ENCODE peak calls at places on chromosomes 16 and 17, in ten cellular contexts. N, I, X, O, W, T, C, Y, J and F are unnamed samples. For H3K36me3, the result is how much of the 10 kb centered on the place peaks cover.

GRCh38 chr17:75684249-75684648 is 17.1 kb downstream of the SAP30BP start:
- DNase-seq in N (no peak), I (no peak), X (no peak), O (no peak), W (no peak), T (no peak), C (no peak), Y (no peak), J (no peak), F (no peak)

GRCh38 chr16:58847902-58848661 is 114.0 kb upstream of the GOT2 start:
- DNase-seq in N (no peak), I (no peak), X (no peak), O (no peak), W (no peak), T (no peak), C (no peak), Y (no peak), J (no peak), F (no peak)

GRCh38 chr16:55091871-55092230 is 161.2 kb downstream of the IRX5 start:
- DNase-seq in N (no peak), I (no peak), X (no peak), O (no peak), W (no peak), T (no peak), C (no peak), Y (no peak), J (no peak), F (no peak)

GRCh38 chr17:59668816-59669215 is 38.4 kb downstream of the PTRH2 start:
- DNase-seq in N (no peak), I (peak), X (no peak), O (no peak), W (no peak), T (no peak), C (no peak), Y (no peak), J (no peak), F (no peak)

GRCh38 chr17:77999413-78000173 is 41.1 kb downstream of the TNRC6C start:
- DNase-seq in N (no peak), I (peak), X (no peak), O (no peak), W (no peak), T (no peak), C (no peak), Y (no peak), J (no peak), F (no peak)

GRCh38 chr17:3027786-3028532 is 35.4 kb downstream of the OR1D5 start:
- DNase-seq in N (peak), I (no peak), X (no peak), O (no peak), W (no peak), T (no peak), C (no peak), Y (peak), J (no peak), F (no peak)

GRCh38 chr17:64174686-64175456 is 44.9 kb upstream of the ERN1 start:
- DNase-seq in N (peak), I (peak), X (no peak), O (no peak), W (no peak), T (no peak), C (no peak), Y (peak), J (no peak), F (no peak)

GRCh38 chr17:73496232-73496631 is 148.0 kb downstream of the SDK2 start:
- DNase-seq in N (no peak), I (no peak), X (no peak), O (no peak), W (no peak), T (no peak), C (no peak), Y (no peak), J (no peak), F (no peak)

GRCh38 chr17:40123811-40124114 is 2.0 kb downstream of the MSL1 start:
- DNase-seq in N (no peak), I (no peak), X (no peak), O (no peak), W (no peak), T (no peak), C (no peak), Y (no peak), J (no peak), F (no peak)

GRCh38 chr16:1037934-1038257 is 34.7 kb upstream of the SSTR5 start:
- DNase-seq in N (no peak), I (no peak), X (no peak), O (no peak), W (no peak), T (no peak), C (no peak), Y (no peak), J (no peak), F (no peak)

GRCh38 chr17:50511058-50511457 is 2.8 kb downstream of the MYCBPAP start:
- DNase-seq in N (no peak), I (peak), X (no peak), O (no peak), W (no peak), T (no peak), C (no peak), Y (no peak), J (peak), F (peak)

GRCh38 chr17:59361386-59361785 is 29.9 kb downstream of the YPEL2 start:
- DNase-seq in N (no peak), I (peak), X (no peak), O (no peak), W (no peak), T (no peak), C (no peak), Y (no peak), J (no peak), F (no peak)

GRCh38 chr17:29723283-29724047 is 100.8 kb upstream of the CORO6 start:
- DNase-seq in N (no peak), I (no peak), X (no peak), O (no peak), W (no peak), T (no peak), C (no peak), Y (no peak), J (no peak), F (peak)

GRCh38 chr16:53052519-53053501 is at the start of gene CHD9NB:
- DNase-seq in N (no peak), I (peak), X (no peak), O (peak), W (no peak), T (no peak), C (no peak), Y (peak), J (no peak), F (no peak)

GRCh38 chr17:2214047-2214717 is 89.4 kb downstream of the SMG6 start:
- DNase-seq in N (no peak), I (peak), X (peak), O (no peak), W (peak), T (peak), C (peak), Y (peak), J (no peak), F (no peak)

GRCh38 chr17:67449885-67450755 is 73.0 kb downstream of the PITPNC1 start:
- DNase-seq in N (no peak), I (no peak), X (no peak), O (no peak), W (no peak), T (no peak), C (no peak), Y (peak), J (no peak), F (no peak)

GRCh38 chr17:55740515-55741352 is 10.1 kb upstream of the PCTP start:
- DNase-seq in N (no peak), I (no peak), X (no peak), O (no peak), W (no peak), T (no peak), C (no peak), Y (no peak), J (no peak), F (no peak)

GRCh38 chr16:8855051-8855786 is 13.6 kb downstream of the CARHSP1 start:
- DNase-seq in N (peak), I (no peak), X (no peak), O (peak), W (no peak), T (no peak), C (no peak), Y (no peak), J (no peak), F (no peak)

GRCh38 chr16:2842340-2843000 is 12.4 kb downstream of the ZG16B start:
- DNase-seq in N (peak), I (peak), X (peak), O (peak), W (peak), T (peak), C (peak), Y (peak), J (peak), F (peak)

GRCh38 chr16:68564367-68564985 is 25.4 kb downstream of the ZFP90 start:
- DNase-seq in N (no peak), I (peak), X (no peak), O (no peak), W (peak), T (no peak), C (no peak), Y (no peak), J (no peak), F (no peak)

GRCh38 chr16:60091479-60091878 is 1357.4 kb upstream of the GOT2 start:
- DNase-seq in N (no peak), I (no peak), X (no peak), O (no peak), W (no peak), T (no peak), C (no peak), Y (no peak), J (no peak), F (no peak)

GRCh38 chr17:68993112-68993511 is 37.9 kb upstream of the ABCA8 start:
- DNase-seq in N (no peak), I (peak), X (no peak), O (no peak), W (no peak), T (no peak), C (no peak), Y (no peak), J (no peak), F (no peak)

GRCh38 chr17:5011928-5012327 is 14.2 kb downstream of the KIF1C start:
- DNase-seq in N (no peak), I (peak), X (no peak), O (no peak), W (no peak), T (no peak), C (no peak), Y (no peak), J (no peak), F (no peak)

GRCh38 chr17:18158022-18158600 is 25.5 kb upstream of the ALKBH5 start:
- DNase-seq in N (peak), I (peak), X (peak), O (peak), W (peak), T (peak), C (peak), Y (peak), J (peak), F (peak)

GRCh38 chr16:72427001-72427785 is 255.2 kb upstream of the PMFBP1 start:
- DNase-seq in N (no peak), I (no peak), X (no peak), O (no peak), W (no peak), T (no peak), C (no peak), Y (no peak), J (no peak), F (no peak)

GRCh38 chr16:29790949-29791844 is 646 bp downstream of the KIF22 start:
- DNase-seq in N (no peak), I (no peak), X (no peak), O (no peak), W (peak), T (no peak), C (no peak), Y (no peak), J (no peak), F (no peak)

GRCh38 chr17:63694229-63694973 is 5.5 kb downstream of the LIMD2 start:
- DNase-seq in N (no peak), I (peak), X (no peak), O (no peak), W (peak), T (no peak), C (no peak), Y (no peak), J (no peak), F (no peak)

GRCh38 chr16:1991135-1991551 is 1.4 kb downstream of the SYNGR3 start:
- DNase-seq in N (peak), I (no peak), X (no peak), O (peak), W (no peak), T (no peak), C (no peak), Y (no peak), J (peak), F (peak)

GRCh38 chr17:51056813-51057510 is 63.7 kb downstream of the SPAG9 start:
- DNase-seq in N (no peak), I (peak), X (no peak), O (no peak), W (peak), T (no peak), C (no peak), Y (no peak), J (no peak), F (peak)

GRCh38 chr16:69145658-69146057 is 13.2 kb downstream of the UTP4 start:
- DNase-seq in N (no peak), I (peak), X (no peak), O (no peak), W (no peak), T (no peak), C (no peak), Y (peak), J (no peak), F (no peak)

GRCh38 chr16:11755022-11755760 is 12.5 kb upstream of the TXNDC11 start:
- DNase-seq in N (no peak), I (no peak), X (no peak), O (no peak), W (no peak), T (no peak), C (no peak), Y (no peak), J (no peak), F (no peak)

GRCh38 chr16:11759163-11759834 is 16.6 kb upstream of the TXNDC11 start:
- DNase-seq in N (no peak), I (no peak), X (no peak), O (peak), W (no peak), T (no peak), C (no peak), Y (no peak), J (no peak), F (no peak)

GRCh38 chr16:11762431-11762830 is 19.8 kb upstream of the TXNDC11 start:
- DNase-seq in N (no peak), I (no peak), X (no peak), O (no peak), W (no peak), T (no peak), C (no peak), Y (no peak), J (no peak), F (no peak)

GRCh38 chr16:11759997-11760396 is 17.3 kb upstream of the TXNDC11 start:
- DNase-seq in N (no peak), I (no peak), X (no peak), O (no peak), W (no peak), T (no peak), C (no peak), Y (no peak), J (no peak), F (no peak)

GRCh38 chr16:11757671-11758545 is 15.3 kb upstream of the TXNDC11 start:
- DNase-seq in N (no peak), I (peak), X (no peak), O (no peak), W (no peak), T (no peak), C (no peak), Y (no peak), J (no peak), F (no peak)
- H3K36me3 ChIP-seq in N (half or more), I (half or more), X (half or more), O (under half), W (under half), T (half or more), C (under half), Y (half or more), J (half or more), F (half or more)

GRCh38 chr16:84990782-84991181 is 20.6 kb downstream of the ZDHHC7 start:
- DNase-seq in N (peak), I (no peak), X (no peak), O (no peak), W (no peak), T (no peak), C (no peak), Y (no peak), J (no peak), F (no peak)
- H3K36me3 ChIP-seq in N (half or more), I (under half), X (half or more), O (under half), W (under half), T (half or more), C (under half), Y (under half), J (half or more), F (half or more)

DNA sequence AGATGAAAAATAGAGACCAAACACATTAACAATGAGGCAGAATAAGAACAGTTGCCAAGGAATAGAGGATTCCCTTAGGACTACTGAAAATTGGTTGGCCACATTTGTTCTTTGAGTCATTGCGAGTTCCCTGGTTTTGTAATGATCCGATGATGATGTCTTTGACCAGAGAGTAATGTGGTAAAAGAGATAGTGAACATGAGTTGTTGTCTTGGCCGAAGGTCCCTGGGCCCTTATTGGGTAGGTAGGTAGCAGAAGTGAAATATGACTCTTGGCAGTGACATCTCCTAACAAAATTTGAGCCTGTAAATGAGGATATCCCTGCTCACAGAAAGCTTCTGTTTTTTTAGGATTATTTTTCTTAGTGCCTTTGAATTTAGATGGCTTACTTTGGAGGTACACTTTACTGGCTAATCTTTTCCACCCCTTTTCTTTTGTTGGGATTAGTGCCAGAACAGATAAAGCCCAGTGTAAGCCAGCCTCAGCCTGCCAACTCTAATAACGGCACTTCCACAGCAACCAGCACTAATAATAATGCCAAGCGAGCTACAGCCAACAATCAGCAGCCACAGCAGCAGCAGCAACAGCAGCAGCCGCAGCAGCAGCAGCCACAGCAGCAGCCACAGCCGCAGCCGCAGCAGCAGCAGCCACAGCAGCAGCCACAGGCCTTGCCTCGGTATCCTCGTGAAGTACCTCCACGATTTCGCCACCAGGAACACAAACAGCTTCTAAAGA is 47.2 kb downstream of the TNRC6A start:
- DNase-seq in N (no peak), I (peak), X (peak), O (no peak), W (no peak), T (peak), C (no peak), Y (no peak), J (no peak), F (no peak)
- H3K36me3 ChIP-seq in N (half or more), I (under half), X (half or more), O (under half), W (under half), T (half or more), C (under half), Y (under half), J (half or more), F (under half)

GRCh38 chr16:19542138-19542821 is 13.2 kb upstream of the VPS35L start:
- DNase-seq in N (no peak), I (no peak), X (no peak), O (no peak), W (no peak), T (no peak), C (no peak), Y (no peak), J (no peak), F (no peak)
- H3K36me3 ChIP-seq in N (half or more), I (half or more), X (half or more), O (under half), W (under half), T (half or more), C (under half), Y (under half), J (under half), F (under half)

DNA sequence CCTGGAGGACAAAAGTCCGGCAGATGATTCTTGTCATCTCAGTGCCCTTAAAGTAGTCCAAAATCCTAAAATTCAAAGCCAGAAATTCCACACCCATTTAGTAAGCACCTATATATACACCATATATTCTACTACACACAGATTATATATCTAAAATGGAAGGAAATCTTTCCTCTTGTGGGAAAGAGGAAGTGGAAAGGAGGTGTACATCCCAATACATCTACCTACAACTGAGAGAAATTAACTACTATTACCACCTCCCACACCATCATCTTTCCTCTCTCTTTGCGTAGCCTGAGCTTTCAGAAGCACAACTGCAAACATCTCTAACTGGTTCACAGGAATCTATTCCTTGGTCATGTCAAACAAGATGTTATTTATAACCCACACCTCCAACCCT is 5.4 kb upstream of the ITGA2B start:
- DNase-seq in N (no peak), I (no peak), X (no peak), O (no peak), W (no peak), T (no peak), C (no peak), Y (no peak), J (no peak), F (no peak)
- H3K36me3 ChIP-seq in N (under half), I (under half), X (under half), O (under half), W (under half), T (under half), C (under half), Y (under half), J (under half), F (under half)

DNA sequence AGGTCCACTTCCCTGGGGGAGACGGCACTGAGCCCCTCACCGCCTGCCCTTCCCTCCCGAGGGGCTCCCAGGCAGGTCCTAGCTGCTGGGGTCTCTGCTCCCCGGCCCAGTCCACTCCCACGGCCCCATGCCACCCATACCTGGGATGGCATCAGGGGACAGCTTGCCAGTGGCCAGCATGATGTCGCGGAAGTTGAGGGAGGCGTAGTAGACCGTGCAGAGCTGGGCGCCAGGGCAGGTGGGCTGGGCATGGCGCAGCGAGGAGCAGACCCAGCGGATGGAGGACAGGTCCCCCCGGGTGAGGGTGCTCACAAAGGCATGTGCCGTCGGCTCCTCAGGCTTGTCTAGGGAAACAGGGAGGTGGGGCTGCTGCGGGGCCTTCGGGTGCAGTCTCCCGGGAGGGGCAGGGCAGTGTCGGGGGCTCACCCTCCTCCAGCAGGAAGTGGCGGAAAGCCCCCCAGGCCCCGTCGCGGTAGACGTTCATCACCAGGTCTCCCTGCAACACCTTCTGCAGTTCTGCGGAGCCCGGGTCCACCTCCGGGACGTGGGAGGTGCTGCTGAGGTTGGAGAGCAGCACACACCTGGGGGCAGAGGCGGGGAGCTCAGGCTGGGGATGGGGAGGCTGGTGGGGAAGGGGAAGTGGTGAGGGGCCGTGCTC is 13.5 kb downstream of the FASN start:
- DNase-seq in N (no peak), I (no peak), X (no peak), O (no peak), W (no peak), T (no peak), C (no peak), Y (no peak), J (no peak), F (no peak)
- H3K36me3 ChIP-seq in N (half or more), I (half or more), X (half or more), O (under half), W (under half), T (half or more), C (under half), Y (half or more), J (under half), F (under half)

DNA sequence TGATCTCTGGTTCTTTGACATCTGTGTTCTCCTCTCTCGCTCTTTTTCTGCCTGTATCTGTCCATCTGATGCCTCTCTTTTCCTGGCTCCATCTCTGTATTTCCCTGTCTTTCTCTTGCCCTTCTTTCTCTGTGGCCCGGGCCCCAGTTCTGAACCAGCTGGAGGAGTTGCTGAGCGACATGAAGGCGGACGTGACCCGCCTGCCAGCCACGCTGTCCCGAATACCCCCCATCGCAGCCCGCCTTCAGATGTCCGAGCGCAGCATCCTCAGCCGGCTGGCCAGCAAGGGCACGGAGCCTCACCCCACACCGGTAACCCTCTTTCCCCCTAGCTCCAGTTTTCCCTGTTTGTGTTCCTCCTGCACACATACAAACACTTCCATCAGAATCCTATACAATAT is 5.8 kb downstream of the RNF227 start:
- DNase-seq in N (no peak), I (no peak), X (no peak), O (no peak), W (no peak), T (no peak), C (no peak), Y (no peak), J (no peak), F (no peak)
- H3K36me3 ChIP-seq in N (half or more), I (under half), X (half or more), O (under half), W (under half), T (half or more), C (under half), Y (half or more), J (half or more), F (half or more)